ENCODE peak calls at places on chromosomes 13 and 19, in six cellular contexts. X is stimulated activated CD4-positive, alpha-beta T cell treated with anti-CD3 and anti-CD28 coated beads, TNF-alpha, amount 100 ng/mL, for 48 hours; T is anterior cingulate cortex; S is naive thymus-derived CD8-positive, alpha-beta T cell; L is ascending aorta; D is T47D. M is an unnamed sample.

GRCh38 chr13:42762917-42763316 is 18.5 kb upstream of the FAM216B start:
- DNase-seq in S (no peak), X (no peak), D (no peak), T (no peak), L (no peak), M (no peak)

GRCh38 chr13:40987606-40988280 is 31.4 kb downstream of the ELF1 start:
- DNase-seq in T (no peak), L (no peak), X (no peak), S (no peak), D (no peak), M (no peak)

GRCh38 chr19:34276614-34277013 is 22.3 kb downstream of the GARRE1 start:
- DNase-seq in T (peak; percentile 53), D (no peak), X (no peak), L (no peak), S (no peak), M (no peak)

GRCh38 chr13:52711277-52711676 is 28.3 kb downstream of the CNMD start:
- DNase-seq in D (no peak), L (no peak), T (no peak), S (no peak), X (no peak), M (no peak)

GRCh38 chr13:111042661-111043226 is 72.4 kb upstream of the ARHGEF7 start:
- DNase-seq in D (no peak), X (no peak), T (no peak), L (no peak), S (no peak), M (no peak)

GRCh38 chr13:101916108-101916757 is 463.8 kb downstream of the ITGBL1 start:
- DNase-seq in X (no peak), D (no peak), L (no peak), T (no peak), S (no peak), M (peak; percentile 19)

GRCh38 chr13:33090755-33091454 is 74.7 kb downstream of the KL start:
- DNase-seq in T (no peak), S (no peak), L (no peak), X (no peak), D (peak; percentile 13), M (no peak)

GRCh38 chr13:26062853-26063444 is 11.1 kb upstream of the SHISA2 start:
- DNase-seq in X (no peak), S (peak; percentile 24), L (no peak), T (peak; percentile 39), D (no peak), M (peak; percentile 21)

GRCh38 chr13:101511766-101512165 is 59.3 kb downstream of the ITGBL1 start:
- DNase-seq in S (no peak), T (no peak), X (no peak), L (no peak), D (no peak), M (no peak)

GRCh38 chr19:33720691-33721682 is 75.7 kb upstream of the KCTD15 start:
- DNase-seq in D (no peak), S (no peak), T (no peak), X (no peak), L (no peak), M (no peak)

GRCh38 chr13:79361299-79361698 is 44.8 kb downstream of the RBM26 start:
- DNase-seq in S (no peak), X (no peak), L (no peak), D (no peak), T (no peak), M (no peak)

GRCh38 chr19:58513694-58514563 is 2.1 kb upstream of the SLC27A5 start:
- DNase-seq in D (peak; percentile 74), T (peak; percentile 70), L (peak; percentile 87), S (peak; percentile 89), X (peak; percentile 93), M (peak; percentile 98)

GRCh38 chr19:44685877-44686276 is 13.1 kb upstream of the CEACAM16 start:
- DNase-seq in X (no peak), L (no peak), D (no peak), T (no peak), S (no peak), M (no peak)

GRCh38 chr19:3075605-3076431 is 13.5 kb upstream of the TLE5 start:
- DNase-seq in T (no peak), L (no peak), X (peak; percentile 47), D (no peak), S (peak; percentile 58), M (peak; percentile 86)

GRCh38 chr19:13846533-13847032 is 30.4 kb upstream of the NANOS3 start:
- DNase-seq in S (peak; percentile 98), D (no peak), T (peak; percentile 53), L (peak; percentile 98), X (peak; percentile 92), M (peak; percentile 95)

GRCh38 chr13:99335603-99336002 is 28.4 kb upstream of the GPR183 start:
- DNase-seq in D (no peak), T (no peak), S (no peak), X (no peak), L (no peak), M (no peak)

GRCh38 chr13:60756306-60756705 is 359.3 kb downstream of the TDRD3 start:
- DNase-seq in X (no peak), S (no peak), D (no peak), L (no peak), T (no peak), M (no peak)

GRCh38 chr13:46039421-46040036 is 13.0 kb downstream of the ZC3H13 start:
- DNase-seq in S (no peak), D (no peak), X (no peak), T (no peak), L (no peak), M (no peak)

GRCh38 chr19:14473073-14473790 is 1.9 kb downstream of the PTGER1 start:
- DNase-seq in L (no peak), T (no peak), S (no peak), D (no peak), X (no peak), M (no peak)

GRCh38 chr19:15315101-15315500 is 17.2 kb downstream of the BRD4 start:
- DNase-seq in S (no peak), T (no peak), X (no peak), D (no peak), L (no peak), M (no peak)

GRCh38 chr19:18869231-18869575 is 26.8 kb downstream of the CERS1 start:
- DNase-seq in X (no peak), D (no peak), T (no peak), L (no peak), S (no peak), M (no peak)

GRCh38 chr19:15154002-15154612 is 46.7 kb downstream of the NOTCH3 start:
- DNase-seq in D (peak; percentile 36), L (no peak), X (peak; percentile 19), T (no peak), S (no peak), M (peak; percentile 66)

GRCh38 chr13:41053384-41053826 is 7.9 kb upstream of the WBP4 start:
- DNase-seq in T (no peak), L (peak; percentile 71), X (no peak), S (no peak), D (no peak), M (no peak)

GRCh38 chr19:19405919-19406877 is 723 bp downstream of the GATAD2A start:
- DNase-seq in S (peak; percentile 24), T (no peak), L (peak; percentile 69), D (no peak), X (no peak), M (peak; percentile 74)

GRCh38 chr19:16856091-16856490 is 26.9 kb downstream of the SIN3B start:
- DNase-seq in X (no peak), D (no peak), T (no peak), L (no peak), S (no peak), M (no peak)

GRCh38 chr19:45439190-45439568 is 15.5 kb upstream of the ERCC1 start:
- DNase-seq in D (no peak), L (no peak), S (no peak), T (no peak), X (no peak), M (no peak)

GRCh38 chr19:2477732-2478191 is 1.8 kb downstream of the GADD45B start:
- DNase-seq in D (no peak), S (peak; percentile 12), L (no peak), T (peak; percentile 35), X (no peak), M (peak; percentile 35)

GRCh38 chr19:46221981-46222610 is 7.4 kb upstream of the IGFL1 start:
- DNase-seq in S (no peak), L (peak; percentile 71), X (no peak), T (no peak), D (peak; percentile 30), M (no peak)

GRCh38 chr19:45047188-45047797 is 8.4 kb downstream of the CLASRP start:
- DNase-seq in L (no peak), X (no peak), D (no peak), T (no peak), S (no peak), M (no peak)

GRCh38 chr13:85582890-85583289 is 216.3 kb downstream of the SLITRK6 start:
- DNase-seq in L (no peak), S (no peak), D (no peak), T (no peak), X (no peak), M (no peak)

GRCh38 chr19:2536461-2536860 is 60.5 kb downstream of the GADD45B start:
- DNase-seq in X (no peak), T (no peak), L (no peak), S (no peak), D (no peak), M (no peak)

GRCh38 chr19:12825259-12826131 is 8.9 kb downstream of the RTBDN start:
- DNase-seq in T (no peak), D (no peak), X (no peak), S (no peak), L (no peak), M (peak; percentile 54)

GRCh38 chr13:67353031-67353430 is 122.9 kb upstream of the PCDH9 start:
- DNase-seq in D (no peak), X (no peak), T (no peak), S (no peak), L (no peak), M (no peak)

M was measured in activated CD4-positive, alpha-beta T cell treated with anti-CD3 and anti-CD28 coated beads for 48 hours.